ENCODE peak calls at places on chromosomes 7 and 10, in five cellular contexts. A is K562, K is stomach, H is HCT116, T is IMR-90. U is an unnamed sample.

GRCh38 chr10:111113961-111114830 is 37.4 kb downstream of the ADRA2A start:
- DNase-seq in A (no peak), K (peak; percentile 43), T (no peak), H (no peak), U (no peak)

GRCh38 chr10:75770634-75771081 is 339.2 kb downstream of the LRMDA start:
- DNase-seq in K (no peak), A (no peak), H (no peak), T (no peak), U (no peak)

GRCh38 chr10:111231779-111232178 is 154.9 kb downstream of the ADRA2A start:
- DNase-seq in T (no peak), A (no peak), H (no peak), K (no peak), U (no peak)

GRCh38 chr7:30312186-30312585 is 27.8 kb downstream of the ZNRF2 start:
- DNase-seq in K (no peak), A (no peak), H (no peak), T (no peak), U (no peak)

GRCh38 chr10:89414879-89415821 is 782 bp downstream of the IFIT5 start:
- DNase-seq in A (no peak), K (peak; percentile 45), H (no peak), T (peak; percentile 32), U (peak; percentile 46)

GRCh38 chr10:3852147-3852904 is 67.3 kb upstream of the KLF6 start:
- DNase-seq in H (peak; percentile 99), K (peak; percentile 93), T (peak; percentile 99), A (peak; percentile 71), U (peak; percentile 82)

GRCh38 chr10:59073456-59074053 is 102.9 kb upstream of the PHYHIPL start:
- DNase-seq in T (no peak), H (no peak), A (no peak), K (no peak), U (no peak)

GRCh38 chr7:101163281-101164070 is 1.9 kb downstream of the VGF start:
- DNase-seq in H (peak; percentile 73), A (peak; percentile 74), T (no peak), K (no peak), U (no peak)

GRCh38 chr10:74855027-74855426 is 28.6 kb downstream of the KAT6B start:
- DNase-seq in K (peak; percentile 46), T (no peak), H (no peak), A (peak; percentile 69), U (no peak)

GRCh38 chr10:114336823-114337509 is 67.3 kb downstream of the AFAP1L2 start:
- DNase-seq in T (no peak), K (no peak), H (no peak), A (no peak), U (no peak)

GRCh38 chr7:1802899-1803298 is 132.8 kb downstream of the ELFN1 start:
- DNase-seq in K (peak; percentile 22), H (no peak), T (no peak), A (no peak), U (no peak)

GRCh38 chr7:155681663-155682062 is 37.2 kb downstream of the RBM33 start:
- DNase-seq in T (no peak), K (no peak), A (no peak), H (no peak), U (no peak)

GRCh38 chr10:131790021-131790420 is 110.8 kb upstream of the PPP2R2D start:
- DNase-seq in H (peak; percentile 46), K (peak; percentile 15), A (peak; percentile 33), T (no peak), U (no peak)

GRCh38 chr10:74026428-74026979 is 28.6 kb downstream of the VCL start:
- DNase-seq in K (no peak), A (no peak), H (no peak), T (no peak), U (no peak)

GRCh38 chr10:57638411-57638810 is 629.3 kb downstream of the IPMK start:
- DNase-seq in A (no peak), H (no peak), K (no peak), T (no peak), U (no peak)

GRCh38 chr7:133910761-133911160 is 216.4 kb upstream of the LRGUK start:
- DNase-seq in K (no peak), T (no peak), H (no peak), A (no peak), U (no peak)

GRCh38 chr10:124002391-124003069 is 90.9 kb downstream of the CHST15 start:
- DNase-seq in T (no peak), A (no peak), K (no peak), H (no peak), U (no peak)

GRCh38 chr7:10889266-10889898 is 84.3 kb upstream of the PHF14 start:
- DNase-seq in K (peak; percentile 32), H (peak; percentile 48), T (peak; percentile 51), A (peak; percentile 63), U (peak; percentile 26)

GRCh38 chr7:141263983-141264382 is 190.1 kb downstream of the TMEM178B start:
- DNase-seq in A (no peak), T (no peak), H (no peak), K (no peak), U (no peak)

GRCh38 chr7:130897515-130898419 is 163.8 kb upstream of the KLF14 start:
- DNase-seq in T (no peak), H (no peak), K (no peak), A (no peak), U (no peak)

GRCh38 chr10:103557455-103557854 is 64.0 kb downstream of the NEURL1 start:
- DNase-seq in K (peak; percentile 63), H (no peak), A (no peak), T (no peak), U (no peak)

GRCh38 chr10:132464256-132465192 is 67.5 kb downstream of the PWWP2B start:
- DNase-seq in K (peak; percentile 93), A (no peak), T (no peak), H (no peak), U (peak; percentile 87)

GRCh38 chr7:3754488-3755365 is 453.7 kb downstream of the SDK1 start:
- DNase-seq in H (no peak), T (peak; percentile 56), K (peak; percentile 51), A (no peak), U (no peak)

GRCh38 chr10:26242752-26243151 is 26.2 kb downstream of the GAD2 start:
- DNase-seq in H (no peak), K (no peak), A (no peak), T (no peak), U (no peak)

GRCh38 chr7:131431289-131431688 is 103.6 kb downstream of the MKLN1 start:
- DNase-seq in A (no peak), H (no peak), K (peak; percentile 55), T (peak; percentile 51), U (no peak)

GRCh38 chr7:28469562-28469961 is 57.2 kb downstream of the CREB5 start:
- DNase-seq in K (no peak), A (no peak), H (no peak), T (no peak), U (no peak)

GRCh38 chr7:147658392-147658791 is 932.2 kb upstream of the C7orf33 start:
- DNase-seq in K (no peak), H (no peak), T (no peak), A (no peak), U (no peak)

DNA sequence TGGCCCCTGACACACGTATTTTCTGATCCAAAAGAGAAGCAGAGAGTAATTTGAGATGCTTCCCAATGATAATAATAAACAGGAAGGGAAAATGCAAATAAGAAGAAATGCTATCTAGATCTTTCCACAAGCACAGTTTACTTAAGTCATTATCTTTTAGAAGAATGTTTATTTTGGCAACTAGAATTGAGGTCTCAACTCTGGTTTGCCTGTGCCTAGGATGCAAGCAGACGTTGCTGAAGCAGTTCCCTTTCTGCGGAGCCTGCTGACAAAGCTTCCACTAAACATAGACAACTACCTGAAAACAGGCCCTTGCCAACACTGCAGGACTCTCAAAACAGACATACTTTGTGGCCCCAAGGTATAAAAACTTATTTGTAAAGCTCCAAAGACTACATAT is 315.8 kb upstream of the POM121L12 start:
- DNase-seq in T (no peak), K (no peak), A (no peak), H (no peak), U (no peak)
- H3K27ac ChIP-seq in T (no peak overlapping the region), K (no peak overlapping the region), A (no peak overlapping the region), H (no peak overlapping the region), U (no peak overlapping the region)

DNA sequence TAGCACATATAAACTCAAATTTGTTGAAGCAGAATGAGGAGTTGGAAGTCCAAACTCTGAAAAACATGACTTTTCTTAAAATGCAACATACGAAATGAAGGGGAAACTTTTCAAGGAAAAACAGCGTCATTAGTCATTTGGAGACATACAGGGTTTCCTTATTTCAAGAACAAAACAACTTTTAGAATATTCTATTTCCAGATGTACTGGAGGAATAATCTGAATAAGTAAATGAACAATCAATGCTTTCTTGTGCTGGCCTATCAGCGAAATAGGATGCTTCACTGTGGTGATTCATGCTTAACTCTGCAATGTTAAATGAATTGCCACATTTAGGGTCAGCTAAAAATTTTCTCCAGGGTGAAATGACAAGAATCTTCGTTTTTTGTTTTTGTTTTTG is 114.3 kb downstream of the SEMA3C start:
- DNase-seq in H (no peak), A (no peak), T (peak; percentile 38), K (no peak), U (no peak)
- H3K36me3 ChIP-seq in H (no peaks in the 10 kb centered on the region), A (no peaks in the 10 kb centered on the region), T (no peaks in the 10 kb centered on the region), K (no peaks in the 10 kb centered on the region), U (no peaks in the 10 kb centered on the region)

GRCh38 chr7:135211179-135211945 is at the start of gene WDR91:
- DNase-seq in K (peak; percentile 98), T (peak; percentile 85), H (peak; percentile 69), A (peak; percentile 100), U (peak; percentile 98)
- TF ChIP-seq POLR2A in K (peak; percentile 82), T (peak; percentile 92), H (no peak), A (peak; percentile 93), U (peak; percentile 87)

GRCh38 chr10:86227501-86228258 is 138.9 kb downstream of the GRID1 start:
- DNase-seq in H (no peak), A (no peak), T (no peak), K (no peak), U (no peak)
- H3K27ac ChIP-seq in H (no peak overlapping the region), A (no peak overlapping the region), T (no peak overlapping the region), K (no peak overlapping the region), U (no peak overlapping the region)

GRCh38 chr10:95077556-95077955 is 8.3 kb upstream of the CYP2C8 start:
- DNase-seq in A (no peak), K (no peak), H (no peak), T (no peak), U (no peak)
- H3K36me3 ChIP-seq in A (no peaks in the 10 kb centered on the region), K (no peaks in the 10 kb centered on the region), H (no peaks in the 10 kb centered on the region), T (no peaks in the 10 kb centered on the region), U (no peaks in the 10 kb centered on the region)

GRCh38 chr7:128740996-128741395 is 1.8 kb downstream of the CALU start:
- DNase-seq in H (no peak), K (no peak), T (no peak), A (no peak), U (no peak)
- TF ChIP-seq POLR2A in H (no peak), K (no peak), T (peak; percentile 38), A (no peak), U (no peak)

U was measured in uterus.